ENCODE peak calls at places on chromosomes 16 and 17, in eight cellular contexts. One of them, this sample, is unnamed.

GRCh38 chr17:13351046-13351445 is 250.7 kb downstream of the HS3ST3A1 start:
- DNase-seq in ovary: no peak
- DNase-seq in A549: no peak
- DNase-seq in upper lobe of left lung: no peak
- DNase-seq in sigmoid colon: no peak
- DNase-seq in transverse colon: no peak
- DNase-seq in HepG2: no peak
- DNase-seq in esophagus muscularis mucosa: no peak
- DNase-seq in this sample: no peak

GRCh38 chr16:1496464-1496863 is 3.3 kb downstream of the TELO2 start:
- DNase-seq in ovary: no peak
- DNase-seq in A549: no peak
- DNase-seq in upper lobe of left lung: no peak
- DNase-seq in sigmoid colon: no peak
- DNase-seq in transverse colon: no peak
- DNase-seq in HepG2: no peak
- DNase-seq in esophagus muscularis mucosa: no peak
- DNase-seq in this sample: no peak

GRCh38 chr16:67549240-67549639 is 13.1 kb upstream of the CTCF start:
- DNase-seq in ovary: no peak
- DNase-seq in A549: no peak
- DNase-seq in upper lobe of left lung: no peak
- DNase-seq in sigmoid colon: peak; percentile 13
- DNase-seq in transverse colon: no peak
- DNase-seq in HepG2: no peak
- DNase-seq in esophagus muscularis mucosa: no peak
- DNase-seq in this sample: no peak

GRCh38 chr17:30939059-30939689 is 17.4 kb downstream of the ADAP2 start:
- DNase-seq in ovary: no peak
- DNase-seq in A549: no peak
- DNase-seq in upper lobe of left lung: no peak
- DNase-seq in sigmoid colon: no peak
- DNase-seq in transverse colon: no peak
- DNase-seq in HepG2: no peak
- DNase-seq in esophagus muscularis mucosa: no peak
- DNase-seq in this sample: no peak

GRCh38 chr17:5676012-5676411 is 91.7 kb upstream of the NLRP1 start:
- DNase-seq in ovary: no peak
- DNase-seq in A549: no peak
- DNase-seq in upper lobe of left lung: no peak
- DNase-seq in sigmoid colon: no peak
- DNase-seq in transverse colon: no peak
- DNase-seq in HepG2: no peak
- DNase-seq in esophagus muscularis mucosa: no peak
- DNase-seq in this sample: no peak

GRCh38 chr17:77875881-77876509 is 82.5 kb upstream of the TNRC6C start:
- DNase-seq in ovary: no peak
- DNase-seq in A549: peak; percentile 60
- DNase-seq in upper lobe of left lung: no peak
- DNase-seq in sigmoid colon: no peak
- DNase-seq in transverse colon: no peak
- DNase-seq in HepG2: no peak
- DNase-seq in esophagus muscularis mucosa: no peak
- DNase-seq in this sample: no peak

GRCh38 chr16:14366447-14366846 is 263.6 kb downstream of the PARN start:
- DNase-seq in ovary: no peak
- DNase-seq in A549: no peak
- DNase-seq in upper lobe of left lung: no peak
- DNase-seq in sigmoid colon: no peak
- DNase-seq in transverse colon: no peak
- DNase-seq in HepG2: no peak
- DNase-seq in esophagus muscularis mucosa: no peak
- DNase-seq in this sample: no peak

GRCh38 chr17:45001310-45001709 is 33.2 kb upstream of the C1QL1 start:
- DNase-seq in ovary: no peak
- DNase-seq in A549: no peak
- DNase-seq in upper lobe of left lung: no peak
- DNase-seq in sigmoid colon: no peak
- DNase-seq in transverse colon: no peak
- DNase-seq in HepG2: no peak
- DNase-seq in esophagus muscularis mucosa: no peak
- DNase-seq in this sample: no peak

GRCh38 chr17:17837380-17837821 is 615 bp upstream of the SREBF1 start:
- DNase-seq in ovary: peak; percentile 37
- DNase-seq in A549: peak; percentile 80
- DNase-seq in upper lobe of left lung: peak; percentile 84
- DNase-seq in sigmoid colon: peak; percentile 86
- DNase-seq in transverse colon: no peak
- DNase-seq in HepG2: peak; percentile 60
- DNase-seq in esophagus muscularis mucosa: no peak
- DNase-seq in this sample: no peak

GRCh38 chr17:40646791-40647548 is 648 bp downstream of the SMARCE1 start:
- DNase-seq in ovary: no peak
- DNase-seq in A549: peak; percentile 69
- DNase-seq in upper lobe of left lung: peak; percentile 27
- DNase-seq in sigmoid colon: no peak
- DNase-seq in transverse colon: no peak
- DNase-seq in HepG2: peak; percentile 50
- DNase-seq in esophagus muscularis mucosa: no peak
- DNase-seq in this sample: no peak

GRCh38 chr17:76497979-76498885 is 3.0 kb downstream of the RHBDF2 start:
- DNase-seq in ovary: peak; percentile 75
- DNase-seq in A549: peak; percentile 75
- DNase-seq in upper lobe of left lung: peak; percentile 84
- DNase-seq in sigmoid colon: peak; percentile 89
- DNase-seq in transverse colon: peak; percentile 60
- DNase-seq in HepG2: peak; percentile 55
- DNase-seq in esophagus muscularis mucosa: no peak
- DNase-seq in this sample: peak; percentile 81

GRCh38 chr17:58755577-58756245 is at the start of gene PPM1E:
- DNase-seq in ovary: peak; percentile 70
- DNase-seq in A549: peak; percentile 79
- DNase-seq in upper lobe of left lung: peak; percentile 28
- DNase-seq in sigmoid colon: no peak
- DNase-seq in transverse colon: peak; percentile 12
- DNase-seq in HepG2: peak; percentile 27
- DNase-seq in esophagus muscularis mucosa: no peak
- DNase-seq in this sample: peak; percentile 33

GRCh38 chr17:62140836-62141235 is 75.8 kb upstream of the MED13 start:
- DNase-seq in ovary: no peak
- DNase-seq in A549: no peak
- DNase-seq in upper lobe of left lung: peak; percentile 40
- DNase-seq in sigmoid colon: no peak
- DNase-seq in transverse colon: peak; percentile 76
- DNase-seq in HepG2: no peak
- DNase-seq in esophagus muscularis mucosa: no peak
- DNase-seq in this sample: peak; percentile 57

GRCh38 chr16:75580-76501 is 2.2 kb upstream of the MPG start:
- DNase-seq in ovary: peak; percentile 91
- DNase-seq in A549: no peak
- DNase-seq in upper lobe of left lung: peak; percentile 81
- DNase-seq in sigmoid colon: peak; percentile 95
- DNase-seq in transverse colon: peak; percentile 71
- DNase-seq in HepG2: peak; percentile 82
- DNase-seq in esophagus muscularis mucosa: no peak
- DNase-seq in this sample: peak; percentile 60

GRCh38 chr17:31842416-31843381 is 16.3 kb downstream of the COPRS start:
- DNase-seq in ovary: peak; percentile 79
- DNase-seq in A549: peak; percentile 87
- DNase-seq in upper lobe of left lung: peak; percentile 71
- DNase-seq in sigmoid colon: peak; percentile 89
- DNase-seq in transverse colon: peak; percentile 78
- DNase-seq in HepG2: peak; percentile 62
- DNase-seq in esophagus muscularis mucosa: no peak
- DNase-seq in this sample: peak; percentile 87

GRCh38 chr16:3873482-3874173 is 6.9 kb downstream of the CREBBP start:
- DNase-seq in ovary: no peak
- DNase-seq in A549: no peak
- DNase-seq in upper lobe of left lung: no peak
- DNase-seq in sigmoid colon: no peak
- DNase-seq in transverse colon: no peak
- DNase-seq in HepG2: no peak
- DNase-seq in esophagus muscularis mucosa: no peak
- DNase-seq in this sample: no peak
- H3K4me1 ChIP-seq in ovary: peaks cover 47% of the 10 kb centered on the region
- H3K4me1 ChIP-seq in A549: peaks cover 41% of the 10 kb centered on the region
- H3K4me1 ChIP-seq in upper lobe of left lung: peaks cover 82% of the 10 kb centered on the region
- H3K4me1 ChIP-seq in sigmoid colon: peaks cover 98% of the 10 kb centered on the region
- H3K4me1 ChIP-seq in transverse colon: peaks cover 93% of the 10 kb centered on the region
- H3K4me1 ChIP-seq in HepG2: peaks cover 70% of the 10 kb centered on the region
- H3K4me1 ChIP-seq in esophagus muscularis mucosa: peaks cover 100% of the 10 kb centered on the region
- H3K4me1 ChIP-seq in this sample: peaks cover 79% of the 10 kb centered on the region

DNA sequence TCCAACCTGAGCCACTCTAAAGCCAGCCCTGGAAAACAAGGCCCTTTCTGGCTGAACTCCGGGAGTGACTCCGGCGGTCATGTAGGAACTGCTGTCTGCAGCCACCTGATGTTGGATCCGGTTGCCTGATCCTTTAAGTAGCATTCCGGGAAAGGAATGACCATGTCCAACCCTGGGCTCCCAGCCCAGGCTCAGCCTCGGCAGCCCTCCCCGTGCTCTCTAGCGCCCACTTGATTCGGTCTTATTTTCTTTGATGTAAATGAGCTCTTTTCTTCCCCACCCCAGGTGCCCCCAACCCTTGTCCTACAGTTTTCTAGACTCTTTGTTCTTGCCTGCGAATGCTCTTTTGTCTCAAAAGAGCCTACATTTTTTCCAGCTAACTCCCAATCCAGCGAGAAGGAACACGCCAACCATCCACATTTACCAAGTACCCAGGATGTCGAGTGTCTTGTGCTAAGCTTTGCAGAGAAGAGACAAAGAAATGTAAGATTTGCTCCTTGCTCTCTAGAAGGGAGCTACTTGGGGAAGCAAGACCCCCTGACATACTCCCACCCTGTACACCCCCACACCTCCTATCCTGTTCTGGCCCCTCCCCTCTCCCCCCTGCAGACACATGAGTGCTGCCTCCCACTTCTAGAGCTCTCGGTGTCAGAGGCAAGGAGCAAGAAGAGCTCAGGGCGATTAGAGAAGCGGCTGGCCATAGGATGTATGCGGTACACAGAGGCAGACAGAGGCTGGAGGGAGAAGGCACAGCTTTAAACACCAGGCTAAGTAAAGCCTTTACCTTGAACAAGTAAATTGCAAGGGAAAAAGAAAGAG is 53.8 kb downstream of the COG7 start:
- DNase-seq in ovary: no peak
- DNase-seq in A549: no peak
- DNase-seq in upper lobe of left lung: peak; percentile 66
- DNase-seq in sigmoid colon: peak; percentile 80
- DNase-seq in transverse colon: no peak
- DNase-seq in HepG2: no peak
- DNase-seq in esophagus muscularis mucosa: no peak
- DNase-seq in this sample: no peak
- H3K4me3 ChIP-seq in ovary: no peak overlapping the region
- H3K4me3 ChIP-seq in A549: no peak overlapping the region
- H3K4me3 ChIP-seq in upper lobe of left lung: no peak overlapping the region
- H3K4me3 ChIP-seq in sigmoid colon: no peak overlapping the region
- H3K4me3 ChIP-seq in transverse colon: no peak overlapping the region
- H3K4me3 ChIP-seq in HepG2: no peak overlapping the region
- H3K4me3 ChIP-seq in esophagus muscularis mucosa: no peak overlapping the region
- H3K4me3 ChIP-seq in this sample: no peak overlapping the region

DNA sequence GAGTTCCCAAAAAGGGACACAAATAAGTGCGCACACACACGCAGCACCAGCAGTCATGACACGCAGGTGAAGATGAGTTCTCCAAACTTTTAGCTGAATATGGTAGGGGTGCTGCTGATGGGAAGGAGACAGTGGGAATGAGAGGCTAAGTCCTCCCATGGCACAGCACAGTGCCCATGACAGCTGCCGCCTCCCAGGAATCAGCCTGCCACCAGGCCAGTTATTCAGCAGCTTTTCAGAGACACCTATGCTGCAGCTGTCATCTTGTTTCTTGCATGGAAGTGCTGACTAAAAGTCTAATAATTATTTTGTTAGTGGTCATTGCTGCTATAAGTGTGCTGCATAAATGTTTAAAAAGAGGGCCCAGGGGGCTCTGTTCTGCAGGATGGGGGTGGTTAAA is 12.2 kb downstream of the WFIKKN2 start:
- DNase-seq in ovary: no peak
- DNase-seq in A549: no peak
- DNase-seq in upper lobe of left lung: no peak
- DNase-seq in sigmoid colon: no peak
- DNase-seq in transverse colon: no peak
- DNase-seq in HepG2: no peak
- DNase-seq in esophagus muscularis mucosa: no peak
- DNase-seq in this sample: no peak
- TF ChIP-seq EP300 in ovary: no peak
- TF ChIP-seq EP300 in A549: no peak
- TF ChIP-seq EP300 in upper lobe of left lung: no peak
- TF ChIP-seq EP300 in sigmoid colon: no peak
- TF ChIP-seq EP300 in transverse colon: no peak
- TF ChIP-seq EP300 in HepG2: no peak
- TF ChIP-seq EP300 in esophagus muscularis mucosa: no peak
- TF ChIP-seq EP300 in this sample: no peak

GRCh38 chr16:81421536-81421935 is 23.1 kb upstream of the CMIP start:
- DNase-seq in ovary: no peak
- DNase-seq in A549: no peak
- DNase-seq in upper lobe of left lung: no peak
- DNase-seq in sigmoid colon: no peak
- DNase-seq in transverse colon: no peak
- DNase-seq in HepG2: no peak
- DNase-seq in esophagus muscularis mucosa: no peak
- DNase-seq in this sample: no peak

GRCh38 chr16:81424761-81425160 is 19.8 kb upstream of the CMIP start:
- DNase-seq in ovary: no peak
- DNase-seq in A549: no peak
- DNase-seq in upper lobe of left lung: peak; percentile 55
- DNase-seq in sigmoid colon: no peak
- DNase-seq in transverse colon: no peak
- DNase-seq in HepG2: no peak
- DNase-seq in esophagus muscularis mucosa: no peak
- DNase-seq in this sample: no peak

GRCh38 chr16:81431554-81432353 is 12.9 kb upstream of the CMIP start:
- DNase-seq in ovary: no peak
- DNase-seq in A549: no peak
- DNase-seq in upper lobe of left lung: peak; percentile 68
- DNase-seq in sigmoid colon: peak; percentile 78
- DNase-seq in transverse colon: no peak
- DNase-seq in HepG2: peak; percentile 90
- DNase-seq in esophagus muscularis mucosa: peak; percentile 88
- DNase-seq in this sample: no peak

GRCh38 chr16:81429045-81429521 is 15.5 kb upstream of the CMIP start:
- DNase-seq in ovary: no peak
- DNase-seq in A549: no peak
- DNase-seq in upper lobe of left lung: peak; percentile 46
- DNase-seq in sigmoid colon: no peak
- DNase-seq in transverse colon: peak; percentile 53
- DNase-seq in HepG2: peak; percentile 76
- DNase-seq in esophagus muscularis mucosa: no peak
- DNase-seq in this sample: peak; percentile 77

DNA sequence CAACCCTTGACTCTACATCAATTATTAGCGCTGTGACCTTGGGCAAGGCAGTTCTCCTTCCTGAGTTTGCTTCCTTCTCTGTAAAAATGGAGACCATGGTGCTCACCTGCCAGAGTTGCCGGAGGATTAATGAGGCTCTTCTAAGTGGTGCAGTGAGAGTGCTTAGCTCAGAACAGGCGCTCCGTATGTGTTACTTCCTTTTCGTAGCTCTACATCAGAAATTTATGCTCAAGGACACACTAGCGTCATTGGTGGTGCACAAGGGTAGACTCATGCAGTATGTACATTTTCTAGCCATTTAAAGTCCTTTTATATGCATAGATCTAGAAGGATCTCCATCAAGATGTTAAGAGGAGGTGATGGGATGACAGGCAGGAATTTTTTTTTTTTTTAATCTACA is 17.4 kb upstream of the CMIP start:
- DNase-seq in ovary: no peak
- DNase-seq in A549: no peak
- DNase-seq in upper lobe of left lung: no peak
- DNase-seq in sigmoid colon: no peak
- DNase-seq in transverse colon: no peak
- DNase-seq in HepG2: no peak
- DNase-seq in esophagus muscularis mucosa: no peak
- DNase-seq in this sample: no peak
- H3K4me1 ChIP-seq in ovary: no peaks in the 10 kb centered on the region
- H3K4me1 ChIP-seq in A549: peaks cover 30% of the 10 kb centered on the region
- H3K4me1 ChIP-seq in upper lobe of left lung: no peaks in the 10 kb centered on the region
- H3K4me1 ChIP-seq in sigmoid colon: peaks cover 10% of the 10 kb centered on the region
- H3K4me1 ChIP-seq in transverse colon: peaks cover 12% of the 10 kb centered on the region
- H3K4me1 ChIP-seq in HepG2: peaks cover 44% of the 10 kb centered on the region
- H3K4me1 ChIP-seq in esophagus muscularis mucosa: no peaks in the 10 kb centered on the region
- H3K4me1 ChIP-seq in this sample: no peaks in the 10 kb centered on the region

This sample was measured in stomach.